ENCODE peak calls at places on chromosomes 5 and 9, in nine cellular contexts. E is HFFc6; G is gastrocnemius medialis; S is GM23248; P is T-helper 1 cell; F is stimulated activated CD4-positive, alpha-beta T cell treated with anti-CD3 and anti-CD28 coated beads, Interleukin-15, amount 100 ng/mL, for 24 hours; N is CD8-positive, alpha-beta T cell; O is activated CD4-positive, alpha-beta T cell treated with anti-CD3 and anti-CD28 coated beads for 36 hours; A is K562. C is an unnamed sample.

GRCh38 chr5:177470759-177471536 is 2.5 kb downstream of the DBN1 start:
- DNase-seq in F (no peak), E (peak), O (no peak), N (no peak), P (no peak), S (peak), G (no peak), A (no peak), C (no peak)

GRCh38 chr5:18761801-18762200 is 1127.5 kb downstream of the TAF11L14 start:
- DNase-seq in F (no peak), P (no peak), A (no peak), G (no peak), E (no peak), N (no peak), S (no peak), O (no peak), C (no peak)

GRCh38 chr5:87526131-87526530 is 113.4 kb upstream of the CCNH start:
- DNase-seq in P (no peak), S (no peak), G (no peak), E (no peak), A (no peak), N (no peak), F (no peak), O (no peak), C (no peak)

GRCh38 chr9:125683486-125683885 is 23.5 kb downstream of the MAPKAP1 start:
- DNase-seq in O (no peak), A (no peak), S (peak), E (peak), F (no peak), P (no peak), N (no peak), G (no peak), C (no peak)

GRCh38 chr9:95116820-95117204 is 200.7 kb downstream of the FANCC start:
- DNase-seq in P (no peak), O (no peak), S (no peak), E (no peak), A (no peak), G (no peak), N (no peak), F (no peak), C (no peak)

GRCh38 chr5:691817-692529 is 1.2 kb downstream of the TPPP start:
- DNase-seq in F (no peak), P (no peak), O (no peak), E (no peak), N (no peak), G (no peak), A (no peak), S (no peak), C (no peak)

GRCh38 chr5:130104895-130105684 is 200.8 kb downstream of the CHSY3 start:
- DNase-seq in O (no peak), S (peak), P (no peak), F (no peak), G (no peak), E (no peak), N (no peak), A (no peak), C (no peak)

GRCh38 chr9:2815661-2816060 is 28.2 kb downstream of the PUM3 start:
- DNase-seq in O (no peak), A (no peak), F (no peak), N (no peak), P (no peak), G (no peak), S (no peak), E (no peak), C (no peak)

GRCh38 chr9:93619272-93619775 is 42.9 kb downstream of the PHF2 start:
- DNase-seq in A (no peak), P (no peak), N (no peak), F (no peak), G (no peak), S (no peak), O (no peak), E (no peak), C (no peak)

GRCh38 chr5:57932761-57933160 is 450.1 kb upstream of the ACTBL2 start:
- DNase-seq in A (no peak), E (no peak), N (no peak), S (no peak), F (no peak), G (no peak), P (no peak), O (no peak), C (no peak)

GRCh38 chr9:94139672-94140417 is 55.6 kb downstream of the PTPDC1 start:
- DNase-seq in F (no peak), S (peak), A (peak), N (no peak), O (no peak), P (no peak), E (peak), G (peak), C (no peak)

GRCh38 chr5:78718185-78718584 is 69.6 kb upstream of the LHFPL2 start:
- DNase-seq in P (no peak), A (no peak), O (no peak), N (no peak), E (no peak), F (no peak), S (no peak), G (no peak), C (no peak)

GRCh38 chr9:73347720-73348119 is 196.1 kb downstream of the ANXA1 start:
- DNase-seq in P (no peak), N (no peak), F (no peak), S (no peak), O (no peak), A (no peak), E (no peak), G (no peak), C (no peak)

GRCh38 chr5:176418251-176418650 is 1.9 kb upstream of the CLTB start:
- DNase-seq in E (no peak), P (no peak), N (no peak), O (no peak), A (no peak), G (no peak), F (no peak), S (no peak), C (no peak)

GRCh38 chr9:70880523-70880922 is 240.9 kb downstream of the TRPM3 start:
- DNase-seq in N (no peak), P (no peak), S (no peak), O (no peak), G (no peak), E (no peak), F (no peak), A (no peak), C (no peak)

GRCh38 chr9:101462558-101462957 is 27.0 kb upstream of the ALDOB start:
- DNase-seq in A (peak), E (peak), G (no peak), F (no peak), O (no peak), P (no peak), N (no peak), S (no peak), C (no peak)

GRCh38 chr9:92722386-92723298 is 42.0 kb downstream of the BICD2 start:
- DNase-seq in A (no peak), O (no peak), P (no peak), S (no peak), G (no peak), N (no peak), F (no peak), E (no peak), C (no peak)

GRCh38 chr5:142506756-142507155 is 179.1 kb downstream of the FGF1 start:
- DNase-seq in F (peak), G (no peak), E (no peak), P (no peak), S (peak), N (no peak), A (no peak), O (peak), C (no peak)

GRCh38 chr5:88203977-88204735 is 64.5 kb downstream of the TMEM161B start:
- DNase-seq in O (peak), A (no peak), F (peak), P (peak), N (peak), E (no peak), G (no peak), S (no peak), C (no peak)

GRCh38 chr5:59259238-59259637 is 634.3 kb downstream of the PDE4D start:
- DNase-seq in P (no peak), E (no peak), O (no peak), N (no peak), G (no peak), S (no peak), A (no peak), F (no peak), C (no peak)

GRCh38 chr5:91065541-91065940 is 317.6 kb downstream of the ARRDC3 start:
- DNase-seq in F (no peak), E (no peak), S (peak), P (no peak), O (no peak), G (no peak), A (no peak), N (no peak), C (no peak)

GRCh38 chr9:109771084-109771483 is 8.9 kb upstream of the PALM2AKAP2 start:
- DNase-seq in G (no peak), P (no peak), E (peak), S (peak), F (no peak), O (no peak), A (no peak), N (no peak), C (no peak)

GRCh38 chr9:121709798-121710197 is 58.4 kb downstream of the DAB2IP start:
- DNase-seq in N (no peak), O (no peak), P (no peak), E (no peak), A (no peak), G (peak), S (no peak), F (no peak), C (no peak)

GRCh38 chr9:133356391-133357091 is at the start of the genes SURF1 and SURF2:
- DNase-seq in N (peak), A (peak), S (peak), F (peak), O (peak), G (peak), E (peak), P (peak), C (peak)

GRCh38 chr5:73911761-73912393 is 285.9 kb downstream of the ARHGEF28 start:
- DNase-seq in O (no peak), N (no peak), E (no peak), F (no peak), S (no peak), A (no peak), G (no peak), P (no peak), C (no peak)

GRCh38 chr5:110625376-110625999 is 101.0 kb downstream of the TMEM232 start:
- DNase-seq in E (peak), A (no peak), N (no peak), P (no peak), S (peak), G (no peak), O (no peak), F (no peak), C (no peak)

GRCh38 chr5:139562847-139563246 is 1.7 kb downstream of the UBE2D2 start:
- DNase-seq in A (no peak), P (no peak), F (no peak), N (no peak), E (no peak), O (no peak), S (no peak), G (no peak), C (no peak)

GRCh38 chr5:2181164-2181956 is 298.6 kb upstream of the IRX4 start:
- DNase-seq in G (no peak), F (no peak), S (no peak), A (no peak), N (no peak), P (no peak), E (no peak), O (no peak), C (no peak)

GRCh38 chr5:160929343-160929742 is 77.3 kb upstream of the ATP10B start:
- DNase-seq in F (no peak), S (no peak), N (no peak), A (no peak), P (no peak), E (no peak), O (no peak), G (no peak), C (no peak)

GRCh38 chr9:132144708-132145365 is 17.0 kb upstream of the NTNG2 start:
- DNase-seq in G (no peak), N (no peak), O (peak), A (no peak), P (no peak), E (peak), F (peak), S (peak), C (no peak)

GRCh38 chr9:13268469-13268868 is 11.0 kb downstream of the MPDZ start:
- DNase-seq in E (peak), F (no peak), P (no peak), S (peak), O (no peak), G (no peak), N (no peak), A (peak), C (no peak)